ENCODE peak calls at places on chromosomes 12 and 14, in seven cellular contexts. C is posterior cingulate gyrus; D is activated CD4-positive, alpha-beta T cell treated with anti-CD3 and anti-CD28 coated beads, Interleukin-2, amount 10 ng/mL, durations not matched to agents 7 days and 5 days; Y is stimulated activated CD8-positive, alpha-beta memory T cell treated with anti-CD3 and anti-CD28 coated beads, Interleukin-7, amount 100 ng/mL, for 4 hours; A is spleen; Z is fibroblast of the conjunctiva; N is stromal cell of bone marrow. W is an unnamed sample.

GRCh38 chr12:24948452-24948815 is 467 bp downstream of the BCAT1 start:
- DNase-seq in C (no peak), D (peak), Y (no peak), A (no peak), Z (peak), N (no peak), W (no peak)

GRCh38 chr12:113762155-113762848 is 203.8 kb downstream of the RBM19 start:
- DNase-seq in C (no peak), D (no peak), Y (no peak), A (no peak), Z (no peak), N (no peak), W (no peak)

GRCh38 chr12:53042607-53043454 is 7.0 kb upstream of the TNS2 start:
- DNase-seq in C (peak), D (no peak), Y (no peak), A (no peak), Z (no peak), N (no peak), W (no peak)

GRCh38 chr14:26966942-26967341 is 369.1 kb upstream of the NOVA1 start:
- DNase-seq in C (no peak), D (no peak), Y (no peak), A (no peak), Z (peak), N (no peak), W (no peak)

GRCh38 chr14:31257244-31257553 is 49.6 kb upstream of the HECTD1 start:
- DNase-seq in C (no peak), D (no peak), Y (no peak), A (no peak), Z (no peak), N (no peak), W (no peak)

GRCh38 chr14:100424504-100425453 is 101.6 kb downstream of the SLC25A47 start:
- DNase-seq in C (peak), D (no peak), Y (no peak), A (peak), Z (no peak), N (no peak), W (no peak)

GRCh38 chr12:98733667-98734350 is 88.7 kb downstream of the APAF1 start:
- DNase-seq in C (no peak), D (no peak), Y (no peak), A (no peak), Z (no peak), N (no peak), W (no peak)

GRCh38 chr12:52812749-52813148 is 1.2 kb downstream of the KRT4 start:
- DNase-seq in C (no peak), D (no peak), Y (no peak), A (no peak), Z (no peak), N (no peak), W (no peak)

GRCh38 chr12:104653730-104654328 is 197.1 kb downstream of the CHST11 start:
- DNase-seq in C (no peak), D (peak), Y (no peak), A (no peak), Z (no peak), N (no peak), W (no peak)

GRCh38 chr14:73758392-73759182 is 44.4 kb upstream of the PNMA1 start:
- DNase-seq in C (peak), D (peak), Y (peak), A (peak), Z (no peak), N (no peak), W (peak)

GRCh38 chr12:118428643-118429042 is 52.3 kb downstream of the SUDS3 start:
- DNase-seq in C (no peak), D (no peak), Y (no peak), A (no peak), Z (no peak), N (no peak), W (no peak)

GRCh38 chr12:89732511-89732910 is 23.9 kb upstream of the ATP2B1 start:
- DNase-seq in C (no peak), D (no peak), Y (no peak), A (no peak), Z (no peak), N (no peak), W (no peak)

GRCh38 chr14:49641697-49642129 is 6.7 kb upstream of the DNAAF2 start:
- DNase-seq in C (no peak), D (no peak), Y (no peak), A (no peak), Z (no peak), N (no peak), W (no peak)

GRCh38 chr12:132327351-132328171 is 1.8 kb downstream of the GALNT9 start:
- DNase-seq in C (peak), D (peak), Y (peak), A (no peak), Z (peak), N (peak), W (peak)

GRCh38 chr14:57492859-57493258 is 798 bp downstream of the CCDC198 start:
- DNase-seq in C (no peak), D (no peak), Y (no peak), A (no peak), Z (no peak), N (peak), W (no peak)

GRCh38 chr14:54333511-54333910 is 63.3 kb upstream of the CDKN3 start:
- DNase-seq in C (no peak), D (no peak), Y (no peak), A (no peak), Z (no peak), N (no peak), W (no peak)

GRCh38 chr14:58356268-58356667 is 39.5 kb upstream of the TOMM20L start:
- DNase-seq in C (no peak), D (no peak), Y (no peak), A (no peak), Z (no peak), N (no peak), W (no peak)

GRCh38 chr12:26642361-26642760 is 190.6 kb downstream of the ITPR2 start:
- DNase-seq in C (no peak), D (no peak), Y (no peak), A (no peak), Z (no peak), N (no peak), W (no peak)

GRCh38 chr14:21940887-21941855 is 267.6 kb upstream of the OR4E1 start:
- DNase-seq in C (no peak), D (peak), Y (no peak), A (no peak), Z (peak), N (no peak), W (no peak)

GRCh38 chr14:101761881-101762529 is 496 bp downstream of the PPP2R5C start:
- DNase-seq in C (peak), D (peak), Y (peak), A (peak), Z (no peak), N (no peak), W (peak)

GRCh38 chr14:62301076-62301475 is 538.9 kb downstream of the SNAPC1 start:
- DNase-seq in C (no peak), D (no peak), Y (no peak), A (no peak), Z (no peak), N (no peak), W (no peak)

GRCh38 chr14:90522585-90523191 is 125.9 kb downstream of the CALM1 start:
- DNase-seq in C (peak), D (no peak), Y (no peak), A (peak), Z (no peak), N (no peak), W (peak)

GRCh38 chr14:82905762-82906161 is 1372.1 kb upstream of the SEL1L start:
- DNase-seq in C (no peak), D (no peak), Y (no peak), A (no peak), Z (no peak), N (no peak), W (no peak)

GRCh38 chr14:95190346-95190840 is 33.1 kb upstream of the DICER1 start:
- DNase-seq in C (no peak), D (no peak), Y (no peak), A (no peak), Z (no peak), N (no peak), W (no peak)

GRCh38 chr12:10952645-10953044 is 13.6 kb upstream of the TAS2R14 start:
- DNase-seq in C (peak), D (no peak), Y (no peak), A (no peak), Z (no peak), N (no peak), W (no peak)

W was measured in kidney.